ENCODE peak calls at places on chromosomes 5 and 9, in eight cellular contexts. G is H1, C is ovary, Z is K562, B is SK-N-SH, E is stomach, A is upper lobe of left lung, S is transverse colon. I is an unnamed sample.
A peak's percentile ranks its signal among the peaks of the same experiment; 100 is the strongest.

GRCh38 chr9:128396970-128397613 is 23.6 kb upstream of the CERCAM start:
- DNase-seq in G (peak; percentile 57), C (no peak), Z (no peak), B (no peak), E (no peak), A (no peak), S (no peak), I (no peak)

GRCh38 chr9:22107202-22107601 is 98.1 kb upstream of the CDKN2B start:
- DNase-seq in G (no peak), C (no peak), Z (no peak), B (no peak), E (no peak), A (no peak), S (no peak), I (no peak)

GRCh38 chr5:80246995-80247729 is 8.7 kb downstream of the SERINC5 start:
- DNase-seq in G (no peak), C (no peak), Z (peak; percentile 59), B (peak; percentile 48), E (peak; percentile 62), A (no peak), S (peak; percentile 73), I (peak; percentile 42)

GRCh38 chr5:28685794-28686193 is 1647.4 kb upstream of the CDH9 start:
- DNase-seq in G (no peak), C (no peak), Z (no peak), B (no peak), E (no peak), A (no peak), S (no peak), I (no peak)

GRCh38 chr9:34252670-34253459 is 74.0 kb downstream of the UBAP1 start:
- DNase-seq in G (peak; percentile 31), C (peak; percentile 68), Z (peak; percentile 80), B (peak; percentile 72), E (no peak), A (no peak), S (no peak), I (peak; percentile 80)

GRCh38 chr5:157793298-157793791 is 49.8 kb downstream of the LSM11 start:
- DNase-seq in G (no peak), C (no peak), Z (no peak), B (no peak), E (no peak), A (no peak), S (no peak), I (no peak)

GRCh38 chr5:14178671-14179211 is 35.6 kb downstream of the TRIO start:
- DNase-seq in G (peak; percentile 31), C (no peak), Z (no peak), B (no peak), E (no peak), A (no peak), S (no peak), I (no peak)

GRCh38 chr5:17295671-17296070 is 78.2 kb downstream of the BASP1 start:
- DNase-seq in G (no peak), C (no peak), Z (no peak), B (no peak), E (no peak), A (no peak), S (no peak), I (no peak)

GRCh38 chr5:10099548-10099947 is 150.1 kb downstream of the ATPSCKMT start:
- DNase-seq in G (no peak), C (no peak), Z (no peak), B (no peak), E (no peak), A (no peak), S (no peak), I (no peak)

GRCh38 chr5:106392766-106393165 is 1278.0 kb downstream of the EFNA5 start:
- DNase-seq in G (no peak), C (no peak), Z (no peak), B (no peak), E (no peak), A (no peak), S (no peak), I (no peak)

GRCh38 chr9:97747201-97747965 is 50.2 kb upstream of the XPA start:
- DNase-seq in G (no peak), C (no peak), Z (no peak), B (no peak), E (no peak), A (no peak), S (no peak), I (no peak)

GRCh38 chr5:143618146-143618545 is 193.8 kb upstream of the HMHB1 start:
- DNase-seq in G (no peak), C (no peak), Z (no peak), B (no peak), E (no peak), A (no peak), S (no peak), I (no peak)

GRCh38 chr5:139108056-139108811 is 89.9 kb downstream of the SIL1 start:
- DNase-seq in G (no peak), C (no peak), Z (no peak), B (no peak), E (no peak), A (no peak), S (no peak), I (peak; percentile 20)

GRCh38 chr9:108093773-108094675 is 604.5 kb upstream of the KLF4 start:
- DNase-seq in G (no peak), C (no peak), Z (peak; percentile 89), B (no peak), E (peak; percentile 39), A (no peak), S (peak; percentile 63), I (no peak)

GRCh38 chr5:140242890-140243585 is 59.9 kb downstream of the PFDN1 start:
- DNase-seq in G (no peak), C (no peak), Z (no peak), B (no peak), E (peak; percentile 71), A (no peak), S (no peak), I (no peak)

GRCh38 chr5:145598184-145598583 is 237.0 kb downstream of the PRELID2 start:
- DNase-seq in G (no peak), C (no peak), Z (no peak), B (no peak), E (no peak), A (no peak), S (no peak), I (no peak)

GRCh38 chr5:172339264-172340180 is 56.0 kb upstream of the UBTD2 start:
- DNase-seq in G (no peak), C (no peak), Z (no peak), B (no peak), E (no peak), A (peak; percentile 68), S (no peak), I (no peak)

GRCh38 chr5:104241051-104241450 is 678.5 kb upstream of the NUDT12 start:
- DNase-seq in G (no peak), C (no peak), Z (no peak), B (no peak), E (no peak), A (no peak), S (no peak), I (no peak)

GRCh38 chr9:129027224-129027684 is 877 bp downstream of the SH3GLB2 start:
- DNase-seq in G (no peak), C (no peak), Z (no peak), B (peak; percentile 51), E (no peak), A (no peak), S (no peak), I (no peak)

DNA sequence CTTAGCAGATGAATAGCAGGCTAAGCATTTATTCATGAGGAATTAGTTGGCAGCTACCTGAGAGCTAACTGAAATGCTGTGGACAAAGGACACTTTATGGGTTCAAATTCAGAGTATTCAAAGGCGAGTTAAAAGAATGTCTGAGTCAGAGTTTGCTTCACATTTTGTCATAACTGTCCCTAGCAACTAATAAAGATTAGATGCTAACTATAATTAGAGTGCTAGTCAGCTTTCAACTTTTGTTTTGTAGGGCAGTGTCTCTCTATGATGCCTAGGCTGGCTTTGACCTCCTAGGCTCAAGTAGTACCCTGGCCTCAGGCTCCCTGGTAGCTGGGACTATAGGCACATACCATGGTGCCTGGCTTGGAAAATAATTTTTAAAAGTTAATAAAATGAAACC is 4.6 kb downstream of the SMC5 start:
- DNase-seq in G (no peak), C (no peak), Z (no peak), B (no peak), E (no peak), A (no peak), S (no peak), I (no peak)
- H3K4me3 ChIP-seq in G (no peak overlapping the region), C (no peak overlapping the region), Z (no peak overlapping the region), B (no peak overlapping the region), E (no peak overlapping the region), A (no peak overlapping the region), S (no peak overlapping the region), I (no peak overlapping the region)

DNA sequence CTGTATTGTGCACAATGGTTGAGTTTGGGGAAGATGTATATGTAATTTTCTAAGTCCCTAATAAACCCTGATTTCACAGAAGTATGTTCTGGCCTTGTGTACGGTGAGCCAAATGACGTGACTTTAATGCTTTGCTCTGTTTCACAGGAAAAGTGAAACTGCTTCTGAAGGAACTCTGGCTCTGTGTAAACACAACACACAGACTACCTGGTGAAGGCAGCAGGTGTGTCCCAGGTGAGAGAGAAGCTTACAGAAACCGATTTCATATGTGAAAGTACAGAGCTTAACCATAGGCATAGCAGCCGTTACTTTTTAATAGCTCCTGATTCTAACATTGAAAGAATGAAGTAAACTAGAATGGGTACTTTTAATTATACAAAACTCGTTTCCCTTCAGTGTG is 31.9 kb downstream of the ICE1 start:
- DNase-seq in G (no peak), C (no peak), Z (no peak), B (no peak), E (no peak), A (no peak), S (no peak), I (no peak)
- H3K36me3 ChIP-seq in G (peaks cover 40% of the 10 kb centered on the region), C (no peaks in the 10 kb centered on the region), Z (peaks cover 84% of the 10 kb centered on the region), B (peaks cover 96% of the 10 kb centered on the region), E (peaks cover 37% of the 10 kb centered on the region), A (peaks cover 29% of the 10 kb centered on the region), S (no peaks in the 10 kb centered on the region), I (peaks cover 3% of the 10 kb centered on the region)

DNA sequence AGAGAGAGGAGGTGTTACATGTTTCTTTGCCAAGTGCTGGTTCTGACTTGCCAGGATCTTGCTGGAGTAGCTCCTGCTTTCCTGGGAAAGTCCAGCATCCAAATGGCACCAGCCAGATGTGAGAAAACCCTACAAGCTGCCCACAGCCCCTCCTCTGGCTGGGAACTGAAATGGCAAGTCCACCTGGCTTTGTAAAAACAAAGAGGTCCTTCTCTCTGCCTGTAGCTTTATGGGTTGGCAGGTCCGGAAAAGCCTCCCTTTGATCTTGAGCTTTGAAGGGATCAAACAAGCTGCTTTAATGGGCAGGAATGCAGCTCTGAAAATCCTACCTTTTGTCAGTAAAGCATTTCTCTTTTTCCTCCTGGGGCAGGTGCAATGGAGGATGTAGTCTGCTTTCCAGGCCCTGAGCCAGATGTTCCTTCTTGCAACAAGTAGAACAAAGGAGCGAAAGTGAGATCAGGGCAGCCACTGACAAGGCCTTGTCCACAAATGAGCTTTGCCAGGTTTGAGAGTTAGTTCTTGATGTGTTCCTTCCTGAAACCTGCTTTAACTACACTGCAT is 456.7 kb downstream of the ZNF608 start:
- DNase-seq in G (peak; percentile 23), C (no peak), Z (no peak), B (no peak), E (peak; percentile 69), A (no peak), S (peak; percentile 12), I (no peak)
- TF ChIP-seq EP300 in G (no peak), C (no peak), Z (no peak), B (no peak), E (no peak), A (no peak), S (no peak), I (no peak)

GRCh38 chr9:90647843-90648242 is 5.2 kb upstream of the DIRAS2 start:
- DNase-seq in G (no peak), C (no peak), Z (no peak), B (no peak), E (no peak), A (no peak), S (no peak), I (no peak)
- H3K4me3 ChIP-seq in G (no peak overlapping the region), C (no peak overlapping the region), Z (no peak overlapping the region), B (no peak overlapping the region), E (no peak overlapping the region), A (no peak overlapping the region), S (no peak overlapping the region), I (no peak overlapping the region)

I was measured in tibial nerve.